ENCODE peak calls at places on chromosomes 2 and 18, in five cellular contexts. One of them, this sample, is unnamed.

GRCh38 chr2:187547353-187547979 is 6.8 kb downstream of the TFPI start:
- DNase-seq in stromal cell of bone marrow: peak; percentile 94
- DNase-seq in WTC11: no peak
- DNase-seq in neuronal stem cell: no peak
- DNase-seq in stimulated activated CD8-positive, alpha-beta memory T cell treated with anti-CD3 and anti-CD28 coated beads, Interleukin-4, amount 100 ng/mL, for 48 hours: no peak
- DNase-seq in this sample: no peak

GRCh38 chr18:58578835-58579560 is 49.9 kb downstream of the ALPK2 start:
- DNase-seq in stromal cell of bone marrow: no peak
- DNase-seq in WTC11: no peak
- DNase-seq in neuronal stem cell: no peak
- DNase-seq in stimulated activated CD8-positive, alpha-beta memory T cell treated with anti-CD3 and anti-CD28 coated beads, Interleukin-4, amount 100 ng/mL, for 48 hours: no peak
- DNase-seq in this sample: no peak

GRCh38 chr18:13254971-13255927 is 36.7 kb downstream of the LDLRAD4 start:
- DNase-seq in stromal cell of bone marrow: no peak
- DNase-seq in WTC11: no peak
- DNase-seq in neuronal stem cell: no peak
- DNase-seq in stimulated activated CD8-positive, alpha-beta memory T cell treated with anti-CD3 and anti-CD28 coated beads, Interleukin-4, amount 100 ng/mL, for 48 hours: peak; percentile 16
- DNase-seq in this sample: no peak

GRCh38 chr2:217106650-217107014 is 246.8 kb upstream of the TNP1 start:
- DNase-seq in stromal cell of bone marrow: no peak
- DNase-seq in WTC11: peak; percentile 17
- DNase-seq in neuronal stem cell: no peak
- DNase-seq in stimulated activated CD8-positive, alpha-beta memory T cell treated with anti-CD3 and anti-CD28 coated beads, Interleukin-4, amount 100 ng/mL, for 48 hours: no peak
- DNase-seq in this sample: no peak

GRCh38 chr2:15640291-15640711 is 48.6 kb downstream of the DDX1 start:
- DNase-seq in stromal cell of bone marrow: no peak
- DNase-seq in WTC11: no peak
- DNase-seq in neuronal stem cell: no peak
- DNase-seq in stimulated activated CD8-positive, alpha-beta memory T cell treated with anti-CD3 and anti-CD28 coated beads, Interleukin-4, amount 100 ng/mL, for 48 hours: no peak
- DNase-seq in this sample: no peak

GRCh38 chr2:192544371-192544955 is 349.7 kb upstream of the TMEFF2 start:
- DNase-seq in stromal cell of bone marrow: no peak
- DNase-seq in WTC11: no peak
- DNase-seq in neuronal stem cell: no peak
- DNase-seq in stimulated activated CD8-positive, alpha-beta memory T cell treated with anti-CD3 and anti-CD28 coated beads, Interleukin-4, amount 100 ng/mL, for 48 hours: no peak
- DNase-seq in this sample: no peak

GRCh38 chr2:240988146-240988545 is 10.3 kb upstream of the SNED1 start:
- DNase-seq in stromal cell of bone marrow: no peak
- DNase-seq in WTC11: peak; percentile 7
- DNase-seq in neuronal stem cell: no peak
- DNase-seq in stimulated activated CD8-positive, alpha-beta memory T cell treated with anti-CD3 and anti-CD28 coated beads, Interleukin-4, amount 100 ng/mL, for 48 hours: no peak
- DNase-seq in this sample: no peak

GRCh38 chr2:229725716-229726346 is 11.5 kb upstream of the DNER start:
- DNase-seq in stromal cell of bone marrow: peak; percentile 33
- DNase-seq in WTC11: no peak
- DNase-seq in neuronal stem cell: no peak
- DNase-seq in stimulated activated CD8-positive, alpha-beta memory T cell treated with anti-CD3 and anti-CD28 coated beads, Interleukin-4, amount 100 ng/mL, for 48 hours: no peak
- DNase-seq in this sample: no peak

GRCh38 chr2:100780203-100781008 is 39.5 kb upstream of the NPAS2 start:
- DNase-seq in stromal cell of bone marrow: no peak
- DNase-seq in WTC11: no peak
- DNase-seq in neuronal stem cell: no peak
- DNase-seq in stimulated activated CD8-positive, alpha-beta memory T cell treated with anti-CD3 and anti-CD28 coated beads, Interleukin-4, amount 100 ng/mL, for 48 hours: no peak
- DNase-seq in this sample: no peak

GRCh38 chr2:10536569-10537133 is 88.5 kb upstream of the ODC1 start:
- DNase-seq in stromal cell of bone marrow: no peak
- DNase-seq in WTC11: no peak
- DNase-seq in neuronal stem cell: no peak
- DNase-seq in stimulated activated CD8-positive, alpha-beta memory T cell treated with anti-CD3 and anti-CD28 coated beads, Interleukin-4, amount 100 ng/mL, for 48 hours: no peak
- DNase-seq in this sample: no peak

GRCh38 chr2:204681412-204681811 is 136.1 kb downstream of the PARD3B start:
- DNase-seq in stromal cell of bone marrow: no peak
- DNase-seq in WTC11: no peak
- DNase-seq in neuronal stem cell: no peak
- DNase-seq in stimulated activated CD8-positive, alpha-beta memory T cell treated with anti-CD3 and anti-CD28 coated beads, Interleukin-4, amount 100 ng/mL, for 48 hours: no peak
- DNase-seq in this sample: no peak

GRCh38 chr2:18237298-18237697 is 323.2 kb downstream of the RDH14 start:
- DNase-seq in stromal cell of bone marrow: no peak
- DNase-seq in WTC11: no peak
- DNase-seq in neuronal stem cell: no peak
- DNase-seq in stimulated activated CD8-positive, alpha-beta memory T cell treated with anti-CD3 and anti-CD28 coated beads, Interleukin-4, amount 100 ng/mL, for 48 hours: no peak
- DNase-seq in this sample: no peak